ENCODE peak calls at places on chromosomes 6 and 20, in ten cellular contexts. O, E, F, Q, L, A, U, N, P and Y are unnamed samples.

GRCh38 chr6:31308050-31308844 is 36.4 kb upstream of the HLA-C start:
- DNase-seq in A (no peak), E (no peak), F (peak), P (no peak), Q (peak), L (no peak), U (peak), O (no peak), N (no peak), Y (no peak)

GRCh38 chr20:63381781-63382431 is 20.8 kb upstream of the CHRNA4 start:
- DNase-seq in N (no peak), O (peak), U (peak), Q (no peak), P (no peak), E (peak), A (no peak), L (peak), F (no peak), Y (no peak)

GRCh38 chr6:81759782-81760181 is 7.3 kb upstream of the TENT5A start:
- DNase-seq in L (peak), O (no peak), N (no peak), P (peak), E (no peak), A (no peak), U (no peak), F (no peak), Q (no peak), Y (peak)

GRCh38 chr6:38933426-38933825 is 115.2 kb upstream of the GLP1R start:
- DNase-seq in O (no peak), F (no peak), L (peak), Q (no peak), A (no peak), U (no peak), P (peak), E (no peak), N (no peak), Y (peak)

GRCh38 chr20:25072226-25072811 is 9.6 kb downstream of the VSX1 start:
- DNase-seq in A (no peak), P (no peak), N (no peak), F (no peak), Q (no peak), L (peak), O (no peak), U (no peak), E (no peak), Y (no peak)

GRCh38 chr6:49856282-49856681 is 10.1 kb downstream of the CRISP1 start:
- DNase-seq in O (no peak), L (no peak), P (no peak), E (no peak), N (no peak), A (no peak), U (no peak), F (no peak), Q (no peak), Y (no peak)

GRCh38 chr6:73694711-73695411 is 1.1 kb upstream of the CD109 start:
- DNase-seq in P (peak), A (peak), N (no peak), F (no peak), O (peak), Q (no peak), E (peak), L (peak), U (no peak), Y (peak)

GRCh38 chr20:47743671-47744070 is 41.6 kb downstream of the SULF2 start:
- DNase-seq in F (no peak), P (no peak), A (no peak), Q (no peak), L (no peak), N (no peak), E (no peak), O (no peak), U (no peak), Y (no peak)

GRCh38 chr6:40671338-40672050 is 84.3 kb upstream of the LRFN2 start:
- DNase-seq in P (no peak), A (no peak), N (no peak), L (no peak), E (no peak), F (no peak), Q (no peak), U (no peak), O (no peak), Y (no peak)